ENCODE peak calls at places on chromosome 9, in six cellular contexts. One of them, this sample, is unnamed.

GRCh38 chr9:108270041-108270440 is 585.7 kb downstream of the ACTL7B start:
- DNase-seq in upper lobe of left lung: no peak
- DNase-seq in stomach: no peak
- DNase-seq in spleen: no peak
- DNase-seq in K562: no peak
- DNase-seq in breast epithelium: no peak
- DNase-seq in this sample: no peak

GRCh38 chr9:19516348-19516747 is 107.5 kb downstream of the ACER2 start:
- DNase-seq in upper lobe of left lung: no peak
- DNase-seq in stomach: no peak
- DNase-seq in spleen: no peak
- DNase-seq in K562: no peak
- DNase-seq in breast epithelium: no peak
- DNase-seq in this sample: no peak

GRCh38 chr9:5630038-5630507 is 1.2 kb downstream of the RIC1 start:
- DNase-seq in upper lobe of left lung: no peak
- DNase-seq in stomach: no peak
- DNase-seq in spleen: no peak
- DNase-seq in K562: peak; percentile 38
- DNase-seq in breast epithelium: no peak
- DNase-seq in this sample: no peak

GRCh38 chr9:37926737-37927590 is 23.0 kb upstream of the SLC25A51 start:
- DNase-seq in upper lobe of left lung: no peak
- DNase-seq in stomach: no peak
- DNase-seq in spleen: no peak
- DNase-seq in K562: no peak
- DNase-seq in breast epithelium: no peak
- DNase-seq in this sample: no peak

GRCh38 chr9:69580582-69580945 is 91.6 kb downstream of the APBA1 start:
- DNase-seq in upper lobe of left lung: no peak
- DNase-seq in stomach: no peak
- DNase-seq in spleen: no peak
- DNase-seq in K562: no peak
- DNase-seq in breast epithelium: no peak
- DNase-seq in this sample: no peak

GRCh38 chr9:132562313-132562588 is 20.2 kb upstream of the BARHL1 start:
- DNase-seq in upper lobe of left lung: no peak
- DNase-seq in stomach: no peak
- DNase-seq in spleen: no peak
- DNase-seq in K562: no peak
- DNase-seq in breast epithelium: no peak
- DNase-seq in this sample: no peak

GRCh38 chr9:101376117-101376866 is 8.5 kb downstream of the BAAT start:
- DNase-seq in upper lobe of left lung: no peak
- DNase-seq in stomach: no peak
- DNase-seq in spleen: no peak
- DNase-seq in K562: no peak
- DNase-seq in breast epithelium: no peak
- DNase-seq in this sample: no peak

GRCh38 chr9:85156652-85157051 is 487.1 kb downstream of the NTRK2 start:
- DNase-seq in upper lobe of left lung: no peak
- DNase-seq in stomach: no peak
- DNase-seq in spleen: no peak
- DNase-seq in K562: no peak
- DNase-seq in breast epithelium: no peak
- DNase-seq in this sample: no peak

GRCh38 chr9:116901260-116901659 is 214.2 kb downstream of the TRIM32 start:
- DNase-seq in upper lobe of left lung: no peak
- DNase-seq in stomach: no peak
- DNase-seq in spleen: no peak
- DNase-seq in K562: no peak
- DNase-seq in breast epithelium: no peak
- DNase-seq in this sample: no peak

GRCh38 chr9:121568541-121569265 is 69.1 kb upstream of the GGTA1 start:
- DNase-seq in upper lobe of left lung: no peak
- DNase-seq in stomach: no peak
- DNase-seq in spleen: no peak
- DNase-seq in K562: no peak
- DNase-seq in breast epithelium: no peak
- DNase-seq in this sample: no peak

GRCh38 chr9:7174301-7174700 is 416.5 kb downstream of the KDM4C start:
- DNase-seq in upper lobe of left lung: no peak
- DNase-seq in stomach: no peak
- DNase-seq in spleen: no peak
- DNase-seq in K562: no peak
- DNase-seq in breast epithelium: no peak
- DNase-seq in this sample: no peak

GRCh38 chr9:112500842-112501241 is 14.2 kb downstream of the KIAA1958 start:
- DNase-seq in upper lobe of left lung: no peak
- DNase-seq in stomach: no peak
- DNase-seq in spleen: no peak
- DNase-seq in K562: no peak
- DNase-seq in breast epithelium: no peak
- DNase-seq in this sample: no peak

GRCh38 chr9:36632892-36633291 is 60.2 kb downstream of the MELK start:
- DNase-seq in upper lobe of left lung: no peak
- DNase-seq in stomach: no peak
- DNase-seq in spleen: no peak
- DNase-seq in K562: peak; percentile 8
- DNase-seq in breast epithelium: no peak
- DNase-seq in this sample: no peak

GRCh38 chr9:69121155-69122085 is 52.7 kb upstream of the TJP2 start:
- DNase-seq in upper lobe of left lung: peak; percentile 67
- DNase-seq in stomach: peak; percentile 66
- DNase-seq in spleen: peak; percentile 85
- DNase-seq in K562: no peak
- DNase-seq in breast epithelium: peak; percentile 70
- DNase-seq in this sample: peak; percentile 82

GRCh38 chr9:125190371-125190801 is 783 bp upstream of the PPP6C start:
- DNase-seq in upper lobe of left lung: no peak
- DNase-seq in stomach: no peak
- DNase-seq in spleen: peak; percentile 76
- DNase-seq in K562: peak; percentile 47
- DNase-seq in breast epithelium: no peak
- DNase-seq in this sample: no peak

GRCh38 chr9:69945671-69946141 is 97.9 kb upstream of the MAMDC2 start:
- DNase-seq in upper lobe of left lung: peak; percentile 67
- DNase-seq in stomach: peak; percentile 28
- DNase-seq in spleen: no peak
- DNase-seq in K562: peak; percentile 16
- DNase-seq in breast epithelium: no peak
- DNase-seq in this sample: no peak

GRCh38 chr9:137985637-137986071 is 108.1 kb downstream of the CACNA1B start:
- DNase-seq in upper lobe of left lung: no peak
- DNase-seq in stomach: no peak
- DNase-seq in spleen: peak; percentile 54
- DNase-seq in K562: no peak
- DNase-seq in breast epithelium: no peak
- DNase-seq in this sample: peak; percentile 62

GRCh38 chr9:13939129-13939528 is 374.8 kb downstream of the NFIB start:
- DNase-seq in upper lobe of left lung: no peak
- DNase-seq in stomach: no peak
- DNase-seq in spleen: no peak
- DNase-seq in K562: no peak
- DNase-seq in breast epithelium: no peak
- DNase-seq in this sample: no peak

GRCh38 chr9:84136119-84136868 is 155.7 kb downstream of the RMI1 start:
- DNase-seq in upper lobe of left lung: no peak
- DNase-seq in stomach: no peak
- DNase-seq in spleen: no peak
- DNase-seq in K562: no peak
- DNase-seq in breast epithelium: no peak
- DNase-seq in this sample: no peak
- H3K9me3 ChIP-seq in upper lobe of left lung: no peaks in the 10 kb centered on the region
- H3K9me3 ChIP-seq in stomach: no peaks in the 10 kb centered on the region
- H3K9me3 ChIP-seq in spleen: no peaks in the 10 kb centered on the region
- H3K9me3 ChIP-seq in K562: no peaks in the 10 kb centered on the region
- H3K9me3 ChIP-seq in breast epithelium: no peaks in the 10 kb centered on the region
- H3K9me3 ChIP-seq in this sample: no peaks in the 10 kb centered on the region

DNA sequence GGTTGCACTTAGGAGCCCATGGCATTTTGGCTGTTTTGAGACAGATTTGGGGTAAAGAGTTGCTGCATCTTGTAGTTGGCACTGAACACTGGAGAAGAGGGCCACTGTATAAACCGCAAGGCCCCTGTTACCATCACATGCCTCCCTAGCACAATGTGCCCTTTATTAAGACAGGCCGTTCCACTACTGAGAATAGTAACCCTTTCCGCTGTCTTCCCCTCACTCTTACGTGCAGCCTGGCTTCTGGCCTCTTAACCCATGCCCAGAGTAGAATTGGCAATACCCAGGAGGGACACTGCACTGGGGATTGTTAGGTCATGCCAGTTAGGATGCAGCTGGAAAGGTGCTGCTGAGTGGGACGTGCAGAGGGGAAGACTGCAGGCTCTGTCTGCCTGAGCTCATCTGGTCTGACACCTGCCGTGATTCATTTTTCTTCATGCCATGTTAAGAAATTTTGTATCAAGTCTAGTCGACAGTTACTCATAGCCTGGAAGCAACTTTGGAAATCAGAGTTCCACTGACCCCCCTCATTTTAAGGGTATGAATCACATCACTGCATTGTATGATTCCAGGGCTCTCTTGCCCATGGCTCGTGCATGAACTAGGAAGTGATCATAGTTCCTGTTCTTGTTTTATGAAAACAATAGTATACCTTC is 146.9 kb upstream of the DMRT1 start:
- DNase-seq in upper lobe of left lung: no peak
- DNase-seq in stomach: no peak
- DNase-seq in spleen: no peak
- DNase-seq in K562: no peak
- DNase-seq in breast epithelium: no peak
- DNase-seq in this sample: no peak
- TF ChIP-seq POLR2A in upper lobe of left lung: no peak
- TF ChIP-seq POLR2A in stomach: no peak
- TF ChIP-seq POLR2A in spleen: no peak
- TF ChIP-seq POLR2A in K562: no peak
- TF ChIP-seq POLR2A in breast epithelium: no peak
- TF ChIP-seq POLR2A in this sample: no peak

DNA sequence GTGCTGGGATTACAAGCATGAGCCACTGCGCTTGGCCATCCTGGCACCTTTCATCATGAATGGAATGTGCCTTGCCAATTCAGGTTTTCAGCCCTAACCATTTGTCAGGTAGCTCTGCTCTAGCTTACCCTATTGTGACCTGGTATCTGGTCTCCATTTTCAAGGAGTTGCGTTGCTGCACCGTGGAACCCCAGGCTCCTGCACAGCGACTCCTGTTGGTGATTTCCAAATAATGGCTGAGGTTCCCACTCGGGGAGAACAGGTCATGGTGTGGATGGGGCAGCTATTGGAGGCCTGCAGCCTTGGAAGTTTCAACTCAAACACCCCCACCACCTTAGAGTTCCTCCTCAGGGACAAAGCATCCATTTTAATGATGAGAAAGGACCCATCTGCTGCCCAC is 18.7 kb upstream of the CTSV start:
- DNase-seq in upper lobe of left lung: no peak
- DNase-seq in stomach: no peak
- DNase-seq in spleen: no peak
- DNase-seq in K562: peak; percentile 32
- DNase-seq in breast epithelium: no peak
- DNase-seq in this sample: no peak
- TF ChIP-seq POLR2AphosphoS5 in upper lobe of left lung: no peak
- TF ChIP-seq POLR2AphosphoS5 in stomach: no peak
- TF ChIP-seq POLR2AphosphoS5 in spleen: no peak
- TF ChIP-seq POLR2AphosphoS5 in K562: no peak
- TF ChIP-seq POLR2AphosphoS5 in breast epithelium: no peak
- TF ChIP-seq POLR2AphosphoS5 in this sample: no peak

DNA sequence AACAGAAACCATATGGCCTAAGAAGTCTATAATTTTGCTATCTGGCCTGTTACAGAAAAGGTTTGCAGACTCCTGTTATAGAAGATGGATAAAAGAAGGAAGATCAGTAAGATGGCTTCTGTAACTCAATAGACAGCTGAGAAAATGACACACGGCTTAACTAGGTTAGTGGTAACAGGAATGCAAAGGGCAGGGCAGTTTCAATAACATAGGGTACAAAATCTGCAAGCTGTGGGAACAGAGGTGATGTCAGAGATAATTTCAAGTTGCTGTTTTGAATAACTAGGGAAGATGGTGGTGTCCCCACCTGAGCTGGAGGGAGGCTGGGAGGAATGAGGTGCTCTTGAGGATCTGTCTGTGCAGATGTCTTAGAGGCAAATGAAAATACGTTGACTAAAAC is 106.5 kb downstream of the GLIS3 start:
- DNase-seq in upper lobe of left lung: no peak
- DNase-seq in stomach: no peak
- DNase-seq in spleen: no peak
- DNase-seq in K562: no peak
- DNase-seq in breast epithelium: no peak
- DNase-seq in this sample: no peak
- H3K9me3 ChIP-seq in upper lobe of left lung: peaks cover 33% of the 10 kb centered on the region
- H3K9me3 ChIP-seq in stomach: peaks cover 36% of the 10 kb centered on the region
- H3K9me3 ChIP-seq in spleen: peaks cover 35% of the 10 kb centered on the region
- H3K9me3 ChIP-seq in K562: no peaks in the 10 kb centered on the region
- H3K9me3 ChIP-seq in breast epithelium: peaks cover 33% of the 10 kb centered on the region
- H3K9me3 ChIP-seq in this sample: peaks cover 17% of the 10 kb centered on the region

DNA sequence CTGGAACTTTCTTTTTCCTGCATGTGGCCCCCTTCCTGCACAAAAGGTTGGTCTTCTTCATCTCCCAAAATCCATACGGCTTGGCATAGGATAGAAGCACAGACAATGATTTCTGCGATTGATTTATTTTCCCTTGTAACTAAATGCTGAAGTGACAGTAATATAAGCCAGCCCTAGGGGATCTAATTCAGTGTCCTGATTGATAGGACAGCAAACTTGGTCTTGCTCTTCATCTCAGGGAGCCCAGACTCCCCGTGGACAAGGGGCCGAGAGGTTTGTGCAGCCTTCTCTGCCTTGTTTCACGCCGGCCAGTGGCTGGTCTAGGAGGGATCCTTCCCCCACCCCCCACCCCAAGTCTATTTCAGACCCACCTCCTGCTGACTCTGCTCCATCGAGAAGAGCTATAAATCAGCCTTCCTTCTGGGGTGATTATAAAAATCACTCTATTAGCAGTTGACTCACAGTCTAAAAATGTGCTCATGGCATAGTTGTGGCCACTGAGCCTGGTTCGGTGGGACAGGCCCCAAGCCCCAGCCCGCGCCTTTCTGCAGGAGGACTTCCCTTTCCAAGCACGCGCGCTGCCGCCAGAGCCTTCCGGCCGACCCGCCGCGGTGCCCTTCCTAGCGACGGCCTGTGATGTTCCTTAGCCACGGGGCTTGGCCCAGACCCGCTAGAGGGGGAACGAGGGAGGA is 89.8 kb upstream of the COL5A1 start:
- DNase-seq in upper lobe of left lung: no peak
- DNase-seq in stomach: no peak
- DNase-seq in spleen: peak; percentile 69
- DNase-seq in K562: no peak
- DNase-seq in breast epithelium: no peak
- DNase-seq in this sample: no peak
- TF ChIP-seq POLR2A in upper lobe of left lung: no peak
- TF ChIP-seq POLR2A in stomach: no peak
- TF ChIP-seq POLR2A in spleen: no peak
- TF ChIP-seq POLR2A in K562: no peak
- TF ChIP-seq POLR2A in breast epithelium: no peak
- TF ChIP-seq POLR2A in this sample: no peak